ENCODE peak calls at places on chromosome 15, in seven cellular contexts. W, I, Y, J, L, Q and P are unnamed samples.
A peak's percentile ranks its signal among the peaks of the same experiment; 100 is the strongest.

GRCh38 chr15:67048281-67049279 is 16.8 kb upstream of the SMAD3 start:
- DNase-seq in W (peak; percentile 92), I (no peak), Y (peak; percentile 72), J (no peak), L (peak; percentile 87), Q (peak; percentile 87), P (no peak)

GRCh38 chr15:53829471-53829870 is 70.0 kb upstream of the WDR72 start:
- DNase-seq in W (no peak), I (no peak), Y (no peak), J (no peak), L (no peak), Q (no peak), P (no peak)

GRCh38 chr15:41564286-41564959 is 5.4 kb downstream of the TYRO3 start:
- DNase-seq in W (peak; percentile 64), I (no peak), Y (no peak), J (no peak), L (no peak), Q (no peak), P (no peak)

GRCh38 chr15:32790352-32790999 is 72.7 kb downstream of the GREM1 start:
- DNase-seq in W (no peak), I (no peak), Y (no peak), J (no peak), L (no peak), Q (peak; percentile 32), P (no peak)

GRCh38 chr15:92979011-92979701 is 79.0 kb downstream of the CHD2 start:
- DNase-seq in W (peak; percentile 25), I (no peak), Y (no peak), J (no peak), L (no peak), Q (peak; percentile 57), P (no peak)

GRCh38 chr15:73403171-73403570 is 34.4 kb upstream of the HCN4 start:
- DNase-seq in W (peak; percentile 13), I (no peak), Y (no peak), J (no peak), L (no peak), Q (peak; percentile 38), P (no peak)

GRCh38 chr15:33670567-33670966 is 297.7 kb upstream of the CHRM5 start:
- DNase-seq in W (no peak), I (no peak), Y (no peak), J (no peak), L (no peak), Q (no peak), P (no peak)

GRCh38 chr15:73650387-73651126 is 17.4 kb upstream of the NPTN start:
- DNase-seq in W (peak; percentile 75), I (no peak), Y (no peak), J (no peak), L (no peak), Q (no peak), P (no peak)

GRCh38 chr15:78035861-78036476 is 41.5 kb downstream of the TBC1D2B start:
- DNase-seq in W (no peak), I (no peak), Y (no peak), J (no peak), L (no peak), Q (no peak), P (no peak)

GRCh38 chr15:57156210-57156887 is 220.0 kb upstream of the CGNL1 start:
- DNase-seq in W (peak; percentile 55), I (no peak), Y (no peak), J (no peak), L (no peak), Q (peak; percentile 16), P (no peak)

GRCh38 chr15:40238481-40238926 is 359 bp upstream of the PAK6 start:
- DNase-seq in W (no peak), I (no peak), Y (no peak), J (no peak), L (no peak), Q (no peak), P (no peak)

GRCh38 chr15:51450001-51450400 is 108.5 kb downstream of the GLDN start:
- DNase-seq in W (peak; percentile 27), I (no peak), Y (no peak), J (no peak), L (no peak), Q (peak; percentile 61), P (no peak)

DNA sequence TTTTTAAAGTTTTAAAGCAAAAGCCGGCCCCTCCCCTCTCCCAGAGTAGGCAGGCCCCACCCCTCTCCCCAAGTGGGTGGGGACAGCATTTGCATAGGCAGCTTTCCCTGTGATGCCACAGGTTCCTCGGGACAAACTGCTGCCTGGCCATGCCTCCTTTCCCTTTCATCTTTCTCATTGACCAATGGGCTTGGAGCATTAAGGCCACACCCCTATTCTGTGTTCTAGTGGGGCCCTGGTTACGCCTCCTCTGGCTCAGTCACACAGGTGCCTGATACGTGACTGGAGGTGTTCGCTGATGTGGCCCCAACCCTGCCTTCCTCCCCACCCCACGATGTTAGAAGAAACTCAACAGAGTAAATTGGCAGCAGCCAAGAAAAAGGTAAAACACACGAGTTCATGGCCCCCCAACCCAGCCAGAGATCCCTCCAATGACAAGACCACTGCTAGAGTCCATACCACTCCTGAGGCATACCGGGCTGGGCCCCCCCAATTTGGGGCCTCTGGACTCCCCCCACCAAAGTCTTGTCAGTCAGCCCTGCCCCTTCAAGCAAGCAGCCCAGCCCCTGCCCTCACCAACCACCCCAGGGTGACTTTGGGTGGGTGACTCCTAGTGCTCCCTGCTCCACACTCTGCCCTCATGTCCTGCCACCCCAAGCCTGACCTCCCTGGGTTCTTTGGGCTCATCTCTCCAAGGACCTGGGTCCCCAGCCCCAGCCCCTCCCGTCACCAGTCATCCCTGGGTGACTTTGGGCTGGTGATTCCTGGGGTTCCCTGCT is 62.8 kb upstream of the CSPG4 start:
- DNase-seq in W (no peak), I (no peak), Y (no peak), J (no peak), L (no peak), Q (no peak), P (no peak)
- H3K4me3 ChIP-seq in W (no peak overlapping the region), I (no peak overlapping the region), Y (no peak overlapping the region), J (no peak overlapping the region), L (no peak overlapping the region), Q (no peak overlapping the region), P (no peak overlapping the region)

GRCh38 chr15:89746386-89746974 is 4.6 kb downstream of the MESP1 start:
- DNase-seq in W (no peak), I (no peak), Y (no peak), J (no peak), L (no peak), Q (no peak), P (no peak)
- H3K4me3 ChIP-seq in W (no peak overlapping the region), I (no peak overlapping the region), Y (no peak overlapping the region), J (no peak overlapping the region), L (no peak overlapping the region), Q (no peak overlapping the region), P (no peak overlapping the region)

GRCh38 chr15:62068071-62068786 is 1.5 kb downstream of the C2CD4A start:
- DNase-seq in W (peak; percentile 48), I (peak; percentile 6), Y (peak; percentile 37), J (peak; percentile 62), L (peak; percentile 29), Q (no peak), P (no peak)

GRCh38 chr15:62066663-62067447 is at the start of gene C2CD4A:
- DNase-seq in W (peak; percentile 69), I (peak; percentile 49), Y (peak; percentile 55), J (peak; percentile 59), L (peak; percentile 27), Q (peak; percentile 53), P (no peak)

GRCh38 chr15:62067448-62068044 is 769 bp downstream of the C2CD4A start:
- DNase-seq in W (peak; percentile 19), I (peak; percentile 6), Y (no peak), J (peak; percentile 20), L (no peak), Q (no peak), P (no peak)

GRCh38 chr15:62069551-62069950 is 2.8 kb downstream of the C2CD4A start:
- DNase-seq in W (no peak), I (no peak), Y (no peak), J (no peak), L (no peak), Q (no peak), P (no peak)

GRCh38 chr15:62068787-62069170 is 2.0 kb downstream of the C2CD4A start:
- DNase-seq in W (peak; percentile 19), I (no peak), Y (no peak), J (no peak), L (no peak), Q (no peak), P (no peak)
- H3K4me3 ChIP-seq in W (peak overlapping the region; percentile 53), I (no peak overlapping the region), Y (peak overlapping the region; percentile 58), J (peak overlapping the region; percentile 63), L (peak overlapping the region; percentile 58), Q (peak overlapping the region; percentile 43), P (peak overlapping the region; percentile 47)

GRCh38 chr15:63500265-63501250 is 3.8 kb upstream of the USP3 start:
- DNase-seq in W (no peak), I (no peak), Y (no peak), J (no peak), L (peak; percentile 79), Q (no peak), P (no peak)
- H3K4me3 ChIP-seq in W (no peak overlapping the region), I (peak overlapping the region; percentile 26), Y (peak overlapping the region; percentile 34), J (peak overlapping the region; percentile 44), L (peak overlapping the region; percentile 28), Q (no peak overlapping the region), P (peak overlapping the region; percentile 53)

GRCh38 chr15:85707519-85708338 is 87.0 kb downstream of the KLHL25 start:
- DNase-seq in W (peak; percentile 76), I (no peak), Y (no peak), J (no peak), L (no peak), Q (peak; percentile 39), P (no peak)

GRCh38 chr15:85709250-85709649 is 85.5 kb downstream of the KLHL25 start:
- DNase-seq in W (no peak), I (no peak), Y (no peak), J (no peak), L (no peak), Q (no peak), P (no peak)

GRCh38 chr15:85704720-85705119 is 90.0 kb downstream of the KLHL25 start:
- DNase-seq in W (peak; percentile 64), I (no peak), Y (no peak), J (no peak), L (no peak), Q (no peak), P (no peak)

GRCh38 chr15:85708402-85708932 is 86.3 kb downstream of the KLHL25 start:
- DNase-seq in W (peak; percentile 76), I (no peak), Y (no peak), J (no peak), L (no peak), Q (peak; percentile 45), P (no peak)

DNA sequence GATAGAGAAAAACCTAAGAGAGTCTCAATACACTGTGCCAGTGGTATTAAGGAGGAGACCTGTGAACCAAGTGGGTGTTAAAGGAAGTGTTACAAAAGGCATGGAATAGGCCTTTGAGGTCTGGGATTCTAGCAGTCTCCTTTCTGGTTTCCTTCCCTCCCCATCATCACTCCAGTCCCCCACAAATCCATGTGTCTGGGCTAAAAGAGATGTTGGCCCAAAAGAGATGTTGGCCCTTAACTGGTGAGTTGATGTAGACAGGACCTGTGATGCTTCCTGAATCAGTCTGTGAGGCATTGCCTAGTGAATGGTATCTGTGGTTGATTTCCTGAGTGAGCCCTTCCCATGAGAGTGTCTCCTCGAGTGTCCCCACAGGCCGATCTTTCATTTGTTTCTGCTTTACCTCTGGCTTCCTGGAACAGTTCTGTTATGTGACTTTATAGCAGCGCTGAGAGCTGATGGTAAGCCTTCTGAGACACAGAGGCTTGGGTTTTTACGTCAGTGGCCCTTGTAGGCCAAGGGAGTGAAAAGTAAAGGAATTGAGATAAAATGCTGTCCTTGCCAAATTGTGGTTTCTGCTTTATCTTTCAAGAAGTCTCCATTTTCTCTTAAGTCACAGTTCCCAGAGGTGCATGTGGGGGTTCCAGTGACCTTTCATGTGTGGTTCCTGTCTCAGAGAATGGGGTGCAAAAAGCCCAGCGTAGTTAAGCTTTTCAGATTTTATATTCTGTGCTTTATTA is 87.8 kb downstream of the KLHL25 start:
- DNase-seq in W (peak; percentile 97), I (no peak), Y (no peak), J (no peak), L (no peak), Q (peak; percentile 87), P (no peak)
- H3K4me3 ChIP-seq in W (peak overlapping the region; percentile 21), I (peak overlapping the region; percentile 57), Y (peak overlapping the region; percentile 14), J (peak overlapping the region; percentile 51), L (peak overlapping the region; percentile 11), Q (no peak overlapping the region), P (peak overlapping the region; percentile 2)